ENCODE peak calls at places on chromosomes 4 and X, in four cellular contexts. One of them, this sample, is unnamed.

GRCh38 chr4:83552085-83552484 is 16.2 kb downstream of the GPAT3 start:
- DNase-seq in colonic mucosa: no peak
- DNase-seq in GM23248: peak
- DNase-seq in HepG2: peak
- DNase-seq in this sample: no peak

GRCh38 chrX:10052906-10053625 is 85.9 kb downstream of the CLDN34 start:
- DNase-seq in HepG2: no peak
- DNase-seq in GM23248: peak
- DNase-seq in colonic mucosa: no peak
- DNase-seq in this sample: no peak

GRCh38 chr4:174434455-174434854 is 87.8 kb downstream of the HPGD start:
- DNase-seq in GM23248: no peak
- DNase-seq in HepG2: no peak
- DNase-seq in colonic mucosa: no peak
- DNase-seq in this sample: no peak

GRCh38 chr4:996030-996993 is 3.1 kb upstream of the SLC26A1 start:
- DNase-seq in colonic mucosa: no peak
- DNase-seq in GM23248: no peak
- DNase-seq in HepG2: no peak
- DNase-seq in this sample: no peak

GRCh38 chr4:15781427-15782095 is 3.4 kb downstream of the CD38 start:
- DNase-seq in HepG2: no peak
- DNase-seq in colonic mucosa: no peak
- DNase-seq in GM23248: no peak
- DNase-seq in this sample: no peak

GRCh38 chr4:185534850-185535761 is at the start of gene PDLIM3:
- DNase-seq in colonic mucosa: peak
- DNase-seq in GM23248: peak
- DNase-seq in HepG2: peak
- DNase-seq in this sample: no peak

GRCh38 chr4:3223346-3223745 is 25.6 kb upstream of the MSANTD1 start:
- DNase-seq in colonic mucosa: no peak
- DNase-seq in GM23248: no peak
- DNase-seq in HepG2: no peak
- DNase-seq in this sample: no peak

GRCh38 chr4:168631241-168632151 is 134.6 kb downstream of the PALLD start:
- DNase-seq in GM23248: peak
- DNase-seq in HepG2: no peak
- DNase-seq in colonic mucosa: peak
- DNase-seq in this sample: no peak

GRCh38 chr4:623914-624626 is 1.3 kb upstream of the PDE6B start:
- DNase-seq in colonic mucosa: no peak
- DNase-seq in HepG2: no peak
- DNase-seq in GM23248: peak
- DNase-seq in this sample: no peak

GRCh38 chr4:174592985-174593335 is 70.7 kb upstream of the HPGD start:
- DNase-seq in colonic mucosa: no peak
- DNase-seq in HepG2: no peak
- DNase-seq in GM23248: peak
- DNase-seq in this sample: no peak

GRCh38 chr4:47930971-47931804 is 16.8 kb upstream of the NFXL1 start:
- DNase-seq in GM23248: peak
- DNase-seq in HepG2: no peak
- DNase-seq in colonic mucosa: no peak
- DNase-seq in this sample: no peak

GRCh38 chr4:143417679-143418403 is 81.2 kb downstream of the GAB1 start:
- DNase-seq in GM23248: no peak
- DNase-seq in HepG2: no peak
- DNase-seq in colonic mucosa: no peak
- DNase-seq in this sample: no peak

GRCh38 chr4:169492436-169493163 is 119.8 kb downstream of the NEK1 start:
- DNase-seq in HepG2: peak
- DNase-seq in GM23248: peak
- DNase-seq in colonic mucosa: peak
- DNase-seq in this sample: peak

GRCh38 chrX:71659959-71660358 is 7.4 kb upstream of the LOC101059915 start:
- DNase-seq in HepG2: no peak
- DNase-seq in colonic mucosa: peak
- DNase-seq in GM23248: no peak
- DNase-seq in this sample: no peak

GRCh38 chr4:2172627-2173231 is 69.2 kb downstream of the HAUS3 start:
- DNase-seq in colonic mucosa: no peak
- DNase-seq in GM23248: no peak
- DNase-seq in HepG2: peak
- DNase-seq in this sample: peak

GRCh38 chr4:70236125-70236524 is 6.3 kb upstream of the CSN3 start:
- DNase-seq in colonic mucosa: no peak
- DNase-seq in HepG2: no peak
- DNase-seq in GM23248: no peak
- DNase-seq in this sample: no peak

GRCh38 chr4:72744103-72744725 is 175.2 kb upstream of the ADAMTS3 start:
- DNase-seq in colonic mucosa: no peak
- DNase-seq in GM23248: no peak
- DNase-seq in HepG2: no peak
- DNase-seq in this sample: no peak

GRCh38 chrX:66046612-66047235 is 6.8 kb upstream of the VSIG4 start:
- DNase-seq in colonic mucosa: no peak
- DNase-seq in HepG2: no peak
- DNase-seq in GM23248: peak
- DNase-seq in this sample: no peak

GRCh38 chr4:154998284-154998683 is 210.2 kb upstream of the NPY2R start:
- DNase-seq in colonic mucosa: no peak
- DNase-seq in HepG2: no peak
- DNase-seq in GM23248: peak
- DNase-seq in this sample: no peak

GRCh38 chr4:3368841-3369760 is 72.7 kb upstream of the HGFAC start:
- DNase-seq in HepG2: no peak
- DNase-seq in GM23248: no peak
- DNase-seq in colonic mucosa: no peak
- DNase-seq in this sample: no peak

GRCh38 chr4:100261346-100261745 is 71.1 kb upstream of the DDIT4L start:
- DNase-seq in GM23248: peak
- DNase-seq in colonic mucosa: no peak
- DNase-seq in HepG2: no peak
- DNase-seq in this sample: no peak

GRCh38 chr4:144313370-144313769 is 172.9 kb upstream of the GYPA start:
- DNase-seq in colonic mucosa: no peak
- DNase-seq in GM23248: no peak
- DNase-seq in HepG2: no peak
- DNase-seq in this sample: no peak

GRCh38 chr4:10738826-10739489 is 54.4 kb upstream of the CLNK start:
- DNase-seq in GM23248: no peak
- DNase-seq in colonic mucosa: no peak
- DNase-seq in HepG2: no peak
- DNase-seq in this sample: no peak

GRCh38 chr4:26029512-26030131 is 115.6 kb downstream of the SMIM20 start:
- DNase-seq in HepG2: no peak
- DNase-seq in colonic mucosa: no peak
- DNase-seq in GM23248: no peak
- DNase-seq in this sample: no peak
- H3K27ac ChIP-seq in HepG2: no peak
- H3K27ac ChIP-seq in colonic mucosa: no peak
- H3K27ac ChIP-seq in GM23248: no peak
- H3K27ac ChIP-seq in this sample: no peak

GRCh38 chr4:183287309-183287659 is 32.8 kb downstream of the CLDN22 start:
- DNase-seq in HepG2: no peak
- DNase-seq in colonic mucosa: no peak
- DNase-seq in GM23248: no peak
- DNase-seq in this sample: no peak
- H3K9ac ChIP-seq in HepG2: no peak
- H3K9ac ChIP-seq in colonic mucosa: no peak
- H3K9ac ChIP-seq in GM23248: no peak
- H3K9ac ChIP-seq in this sample: no peak

GRCh38 chr4:7383251-7383650 is 51.5 kb downstream of the PSAPL1 start:
- DNase-seq in HepG2: no peak
- DNase-seq in GM23248: no peak
- DNase-seq in colonic mucosa: no peak
- DNase-seq in this sample: no peak
- H3K27ac ChIP-seq in HepG2: no peak
- H3K27ac ChIP-seq in GM23248: no peak
- H3K27ac ChIP-seq in colonic mucosa: no peak
- H3K27ac ChIP-seq in this sample: no peak

GRCh38 chr4:53185853-53186590 is 179.8 kb downstream of the SCFD2 start:
- DNase-seq in colonic mucosa: no peak
- DNase-seq in GM23248: peak
- DNase-seq in HepG2: no peak
- DNase-seq in this sample: no peak
- H3K9ac ChIP-seq in colonic mucosa: no peak
- H3K9ac ChIP-seq in GM23248: peak
- H3K9ac ChIP-seq in HepG2: no peak
- H3K9ac ChIP-seq in this sample: no peak

GRCh38 chrX:2484721-2485459 is 15.9 kb downstream of the DHRSX start:
- DNase-seq in HepG2: no peak
- DNase-seq in colonic mucosa: no peak
- DNase-seq in GM23248: peak
- DNase-seq in this sample: no peak
- H3K27ac ChIP-seq in HepG2: no peak
- H3K27ac ChIP-seq in colonic mucosa: peak
- H3K27ac ChIP-seq in GM23248: peak
- H3K27ac ChIP-seq in this sample: no peak

GRCh38 chr4:8439914-8440490 is 521 bp downstream of the ACOX3 start:
- DNase-seq in GM23248: no peak
- DNase-seq in HepG2: peak
- DNase-seq in colonic mucosa: no peak
- DNase-seq in this sample: peak
- H3K9ac ChIP-seq in GM23248: peak
- H3K9ac ChIP-seq in HepG2: peak
- H3K9ac ChIP-seq in colonic mucosa: peak
- H3K9ac ChIP-seq in this sample: peak

GRCh38 chr4:87911252-87911774 is 64.2 kb upstream of the SPP1 start:
- DNase-seq in GM23248: no peak
- DNase-seq in HepG2: peak
- DNase-seq in colonic mucosa: no peak
- DNase-seq in this sample: no peak
- H3K27ac ChIP-seq in GM23248: no peak
- H3K27ac ChIP-seq in HepG2: peak
- H3K27ac ChIP-seq in colonic mucosa: no peak
- H3K27ac ChIP-seq in this sample: no peak

DNA sequence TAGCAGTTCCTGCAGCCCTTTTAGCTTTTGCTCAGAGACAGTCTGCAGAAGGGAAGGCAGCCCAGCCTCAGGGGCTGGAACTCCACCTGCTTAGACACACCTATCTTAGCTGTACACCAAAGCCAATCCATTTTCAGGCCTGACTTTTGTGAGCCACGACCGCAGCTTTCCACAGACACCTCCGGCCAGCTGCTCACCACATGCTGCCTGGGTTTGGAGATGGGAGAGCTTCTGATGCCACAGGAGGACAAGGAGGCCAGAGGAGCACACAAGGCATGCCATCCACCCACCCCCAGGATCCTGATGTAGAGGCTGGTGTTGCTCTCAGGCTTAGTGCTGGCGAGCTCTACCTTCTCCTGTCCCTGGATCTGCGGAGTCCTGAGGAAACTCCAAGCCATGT is 141.8 kb upstream of the NALF2 start:
- DNase-seq in colonic mucosa: no peak
- DNase-seq in GM23248: peak
- DNase-seq in HepG2: no peak
- DNase-seq in this sample: no peak
- H3K9ac ChIP-seq in colonic mucosa: no peak
- H3K9ac ChIP-seq in GM23248: no peak
- H3K9ac ChIP-seq in HepG2: no peak
- H3K9ac ChIP-seq in this sample: no peak

This sample was measured in DND-41.